ENCODE peak calls at places on chromosomes 4 and X, in eight cellular contexts. One of them, this sample, is unnamed.

GRCh38 chr4:183738081-183738673 is 79.1 kb downstream of the TRAPPC11 start:
- DNase-seq in stimulated activated naive CD8-positive, alpha-beta T cell treated with anti-CD3 and anti-CD28 coated beads, Interleukin-15, amount 100 ng/mL, for 72 hours: no peak
- DNase-seq in cardiac fibroblast: peak; percentile 77
- DNase-seq in stimulated activated CD4-positive, alpha-beta T cell treated with anti-CD3 and anti-CD28 coated beads, TNF-alpha, amount 100 ng/mL, for 1 hour: no peak
- DNase-seq in iPS DF 6.9: no peak
- DNase-seq in lung microvascular endothelial cell: peak; percentile 53
- DNase-seq in activated CD4-positive, alpha-beta T cell treated with anti-CD3 and anti-CD28 coated beads, Interleukin-2, amount 10 ng/mL, durations not matched to agents 7 days and 5 days: no peak
- DNase-seq in OCI-M1: no peak
- DNase-seq in this sample: no peak

GRCh38 chrX:72554448-72555140 is 18.0 kb downstream of the HDAC8 start:
- DNase-seq in stimulated activated naive CD8-positive, alpha-beta T cell treated with anti-CD3 and anti-CD28 coated beads, Interleukin-15, amount 100 ng/mL, for 72 hours: no peak
- DNase-seq in cardiac fibroblast: peak; percentile 49
- DNase-seq in stimulated activated CD4-positive, alpha-beta T cell treated with anti-CD3 and anti-CD28 coated beads, TNF-alpha, amount 100 ng/mL, for 1 hour: no peak
- DNase-seq in iPS DF 6.9: no peak
- DNase-seq in lung microvascular endothelial cell: no peak
- DNase-seq in activated CD4-positive, alpha-beta T cell treated with anti-CD3 and anti-CD28 coated beads, Interleukin-2, amount 10 ng/mL, durations not matched to agents 7 days and 5 days: no peak
- DNase-seq in OCI-M1: no peak
- DNase-seq in this sample: no peak

GRCh38 chr4:10659251-10659650 is 25.3 kb downstream of the CLNK start:
- DNase-seq in stimulated activated naive CD8-positive, alpha-beta T cell treated with anti-CD3 and anti-CD28 coated beads, Interleukin-15, amount 100 ng/mL, for 72 hours: no peak
- DNase-seq in cardiac fibroblast: no peak
- DNase-seq in stimulated activated CD4-positive, alpha-beta T cell treated with anti-CD3 and anti-CD28 coated beads, TNF-alpha, amount 100 ng/mL, for 1 hour: no peak
- DNase-seq in iPS DF 6.9: no peak
- DNase-seq in lung microvascular endothelial cell: no peak
- DNase-seq in activated CD4-positive, alpha-beta T cell treated with anti-CD3 and anti-CD28 coated beads, Interleukin-2, amount 10 ng/mL, durations not matched to agents 7 days and 5 days: no peak
- DNase-seq in OCI-M1: peak; percentile 65
- DNase-seq in this sample: no peak

GRCh38 chr4:170990989-170991589 is 822.1 kb upstream of the GALNTL6 start:
- DNase-seq in stimulated activated naive CD8-positive, alpha-beta T cell treated with anti-CD3 and anti-CD28 coated beads, Interleukin-15, amount 100 ng/mL, for 72 hours: no peak
- DNase-seq in cardiac fibroblast: no peak
- DNase-seq in stimulated activated CD4-positive, alpha-beta T cell treated with anti-CD3 and anti-CD28 coated beads, TNF-alpha, amount 100 ng/mL, for 1 hour: no peak
- DNase-seq in iPS DF 6.9: peak; percentile 64
- DNase-seq in lung microvascular endothelial cell: no peak
- DNase-seq in activated CD4-positive, alpha-beta T cell treated with anti-CD3 and anti-CD28 coated beads, Interleukin-2, amount 10 ng/mL, durations not matched to agents 7 days and 5 days: no peak
- DNase-seq in OCI-M1: peak; percentile 82
- DNase-seq in this sample: peak; percentile 8

GRCh38 chr4:8396762-8397406 is 43.6 kb downstream of the ACOX3 start:
- DNase-seq in stimulated activated naive CD8-positive, alpha-beta T cell treated with anti-CD3 and anti-CD28 coated beads, Interleukin-15, amount 100 ng/mL, for 72 hours: no peak
- DNase-seq in cardiac fibroblast: no peak
- DNase-seq in stimulated activated CD4-positive, alpha-beta T cell treated with anti-CD3 and anti-CD28 coated beads, TNF-alpha, amount 100 ng/mL, for 1 hour: no peak
- DNase-seq in iPS DF 6.9: no peak
- DNase-seq in lung microvascular endothelial cell: no peak
- DNase-seq in activated CD4-positive, alpha-beta T cell treated with anti-CD3 and anti-CD28 coated beads, Interleukin-2, amount 10 ng/mL, durations not matched to agents 7 days and 5 days: no peak
- DNase-seq in OCI-M1: no peak
- DNase-seq in this sample: no peak

GRCh38 chr4:905485-906214 is 26.5 kb downstream of the GAK start:
- DNase-seq in stimulated activated naive CD8-positive, alpha-beta T cell treated with anti-CD3 and anti-CD28 coated beads, Interleukin-15, amount 100 ng/mL, for 72 hours: no peak
- DNase-seq in cardiac fibroblast: no peak
- DNase-seq in stimulated activated CD4-positive, alpha-beta T cell treated with anti-CD3 and anti-CD28 coated beads, TNF-alpha, amount 100 ng/mL, for 1 hour: no peak
- DNase-seq in iPS DF 6.9: no peak
- DNase-seq in lung microvascular endothelial cell: no peak
- DNase-seq in activated CD4-positive, alpha-beta T cell treated with anti-CD3 and anti-CD28 coated beads, Interleukin-2, amount 10 ng/mL, durations not matched to agents 7 days and 5 days: no peak
- DNase-seq in OCI-M1: no peak
- DNase-seq in this sample: no peak

GRCh38 chrX:34848281-34848680 is 94.3 kb upstream of the FAM47B start:
- DNase-seq in stimulated activated naive CD8-positive, alpha-beta T cell treated with anti-CD3 and anti-CD28 coated beads, Interleukin-15, amount 100 ng/mL, for 72 hours: no peak
- DNase-seq in cardiac fibroblast: peak; percentile 62
- DNase-seq in stimulated activated CD4-positive, alpha-beta T cell treated with anti-CD3 and anti-CD28 coated beads, TNF-alpha, amount 100 ng/mL, for 1 hour: no peak
- DNase-seq in iPS DF 6.9: no peak
- DNase-seq in lung microvascular endothelial cell: no peak
- DNase-seq in activated CD4-positive, alpha-beta T cell treated with anti-CD3 and anti-CD28 coated beads, Interleukin-2, amount 10 ng/mL, durations not matched to agents 7 days and 5 days: no peak
- DNase-seq in OCI-M1: no peak
- DNase-seq in this sample: no peak

GRCh38 chrX:12771445-12772069 is 19.7 kb upstream of the PRPS2 start:
- DNase-seq in stimulated activated naive CD8-positive, alpha-beta T cell treated with anti-CD3 and anti-CD28 coated beads, Interleukin-15, amount 100 ng/mL, for 72 hours: peak; percentile 74
- DNase-seq in cardiac fibroblast: peak; percentile 66
- DNase-seq in stimulated activated CD4-positive, alpha-beta T cell treated with anti-CD3 and anti-CD28 coated beads, TNF-alpha, amount 100 ng/mL, for 1 hour: peak; percentile 24
- DNase-seq in iPS DF 6.9: peak; percentile 22
- DNase-seq in lung microvascular endothelial cell: peak; percentile 71
- DNase-seq in activated CD4-positive, alpha-beta T cell treated with anti-CD3 and anti-CD28 coated beads, Interleukin-2, amount 10 ng/mL, durations not matched to agents 7 days and 5 days: peak; percentile 76
- DNase-seq in OCI-M1: peak; percentile 83
- DNase-seq in this sample: peak; percentile 9

GRCh38 chrX:10906861-10907260 is 204.3 kb upstream of the HCCS start:
- DNase-seq in stimulated activated naive CD8-positive, alpha-beta T cell treated with anti-CD3 and anti-CD28 coated beads, Interleukin-15, amount 100 ng/mL, for 72 hours: no peak
- DNase-seq in cardiac fibroblast: peak; percentile 39
- DNase-seq in stimulated activated CD4-positive, alpha-beta T cell treated with anti-CD3 and anti-CD28 coated beads, TNF-alpha, amount 100 ng/mL, for 1 hour: no peak
- DNase-seq in iPS DF 6.9: no peak
- DNase-seq in lung microvascular endothelial cell: no peak
- DNase-seq in activated CD4-positive, alpha-beta T cell treated with anti-CD3 and anti-CD28 coated beads, Interleukin-2, amount 10 ng/mL, durations not matched to agents 7 days and 5 days: no peak
- DNase-seq in OCI-M1: no peak
- DNase-seq in this sample: no peak

GRCh38 chr4:185396724-185397402 is at the start of gene ANKRD37:
- DNase-seq in stimulated activated naive CD8-positive, alpha-beta T cell treated with anti-CD3 and anti-CD28 coated beads, Interleukin-15, amount 100 ng/mL, for 72 hours: peak; percentile 20
- DNase-seq in cardiac fibroblast: peak; percentile 52
- DNase-seq in stimulated activated CD4-positive, alpha-beta T cell treated with anti-CD3 and anti-CD28 coated beads, TNF-alpha, amount 100 ng/mL, for 1 hour: no peak
- DNase-seq in iPS DF 6.9: no peak
- DNase-seq in lung microvascular endothelial cell: peak; percentile 69
- DNase-seq in activated CD4-positive, alpha-beta T cell treated with anti-CD3 and anti-CD28 coated beads, Interleukin-2, amount 10 ng/mL, durations not matched to agents 7 days and 5 days: no peak
- DNase-seq in OCI-M1: no peak
- DNase-seq in this sample: no peak

GRCh38 chr4:149980941-149981340 is 97.3 kb upstream of the DCLK2 start:
- DNase-seq in stimulated activated naive CD8-positive, alpha-beta T cell treated with anti-CD3 and anti-CD28 coated beads, Interleukin-15, amount 100 ng/mL, for 72 hours: peak; percentile 40
- DNase-seq in cardiac fibroblast: peak; percentile 74
- DNase-seq in stimulated activated CD4-positive, alpha-beta T cell treated with anti-CD3 and anti-CD28 coated beads, TNF-alpha, amount 100 ng/mL, for 1 hour: no peak
- DNase-seq in iPS DF 6.9: peak; percentile 22
- DNase-seq in lung microvascular endothelial cell: peak; percentile 70
- DNase-seq in activated CD4-positive, alpha-beta T cell treated with anti-CD3 and anti-CD28 coated beads, Interleukin-2, amount 10 ng/mL, durations not matched to agents 7 days and 5 days: peak; percentile 63
- DNase-seq in OCI-M1: peak; percentile 78
- DNase-seq in this sample: peak; percentile 39

GRCh38 chrX:145178268-145178667 is 69.0 kb upstream of the SPANXN1 start:
- DNase-seq in stimulated activated naive CD8-positive, alpha-beta T cell treated with anti-CD3 and anti-CD28 coated beads, Interleukin-15, amount 100 ng/mL, for 72 hours: no peak
- DNase-seq in cardiac fibroblast: no peak
- DNase-seq in stimulated activated CD4-positive, alpha-beta T cell treated with anti-CD3 and anti-CD28 coated beads, TNF-alpha, amount 100 ng/mL, for 1 hour: no peak
- DNase-seq in iPS DF 6.9: no peak
- DNase-seq in lung microvascular endothelial cell: no peak
- DNase-seq in activated CD4-positive, alpha-beta T cell treated with anti-CD3 and anti-CD28 coated beads, Interleukin-2, amount 10 ng/mL, durations not matched to agents 7 days and 5 days: no peak
- DNase-seq in OCI-M1: peak; percentile 1
- DNase-seq in this sample: no peak

GRCh38 chrX:38052096-38052495 is 45.7 kb downstream of the SYTL5 start:
- DNase-seq in stimulated activated naive CD8-positive, alpha-beta T cell treated with anti-CD3 and anti-CD28 coated beads, Interleukin-15, amount 100 ng/mL, for 72 hours: no peak
- DNase-seq in cardiac fibroblast: peak; percentile 93
- DNase-seq in stimulated activated CD4-positive, alpha-beta T cell treated with anti-CD3 and anti-CD28 coated beads, TNF-alpha, amount 100 ng/mL, for 1 hour: no peak
- DNase-seq in iPS DF 6.9: no peak
- DNase-seq in lung microvascular endothelial cell: no peak
- DNase-seq in activated CD4-positive, alpha-beta T cell treated with anti-CD3 and anti-CD28 coated beads, Interleukin-2, amount 10 ng/mL, durations not matched to agents 7 days and 5 days: no peak
- DNase-seq in OCI-M1: peak; percentile 4
- DNase-seq in this sample: no peak

GRCh38 chrX:113962338-113962737 is 621.5 kb upstream of the HTR2C start:
- DNase-seq in stimulated activated naive CD8-positive, alpha-beta T cell treated with anti-CD3 and anti-CD28 coated beads, Interleukin-15, amount 100 ng/mL, for 72 hours: no peak
- DNase-seq in cardiac fibroblast: no peak
- DNase-seq in stimulated activated CD4-positive, alpha-beta T cell treated with anti-CD3 and anti-CD28 coated beads, TNF-alpha, amount 100 ng/mL, for 1 hour: no peak
- DNase-seq in iPS DF 6.9: no peak
- DNase-seq in lung microvascular endothelial cell: no peak
- DNase-seq in activated CD4-positive, alpha-beta T cell treated with anti-CD3 and anti-CD28 coated beads, Interleukin-2, amount 10 ng/mL, durations not matched to agents 7 days and 5 days: no peak
- DNase-seq in OCI-M1: peak; percentile 87
- DNase-seq in this sample: no peak

GRCh38 chr4:11842620-11843263 is 414.0 kb upstream of the HS3ST1 start:
- DNase-seq in stimulated activated naive CD8-positive, alpha-beta T cell treated with anti-CD3 and anti-CD28 coated beads, Interleukin-15, amount 100 ng/mL, for 72 hours: no peak
- DNase-seq in cardiac fibroblast: no peak
- DNase-seq in stimulated activated CD4-positive, alpha-beta T cell treated with anti-CD3 and anti-CD28 coated beads, TNF-alpha, amount 100 ng/mL, for 1 hour: no peak
- DNase-seq in iPS DF 6.9: no peak
- DNase-seq in lung microvascular endothelial cell: peak; percentile 5
- DNase-seq in activated CD4-positive, alpha-beta T cell treated with anti-CD3 and anti-CD28 coated beads, Interleukin-2, amount 10 ng/mL, durations not matched to agents 7 days and 5 days: no peak
- DNase-seq in OCI-M1: no peak
- DNase-seq in this sample: no peak

GRCh38 chr4:39044947-39045734 is 12.9 kb upstream of the TMEM156 start:
- DNase-seq in stimulated activated naive CD8-positive, alpha-beta T cell treated with anti-CD3 and anti-CD28 coated beads, Interleukin-15, amount 100 ng/mL, for 72 hours: no peak
- DNase-seq in cardiac fibroblast: no peak
- DNase-seq in stimulated activated CD4-positive, alpha-beta T cell treated with anti-CD3 and anti-CD28 coated beads, TNF-alpha, amount 100 ng/mL, for 1 hour: no peak
- DNase-seq in iPS DF 6.9: no peak
- DNase-seq in lung microvascular endothelial cell: peak; percentile 56
- DNase-seq in activated CD4-positive, alpha-beta T cell treated with anti-CD3 and anti-CD28 coated beads, Interleukin-2, amount 10 ng/mL, durations not matched to agents 7 days and 5 days: peak; percentile 44
- DNase-seq in OCI-M1: peak; percentile 69
- DNase-seq in this sample: no peak

GRCh38 chr4:82798168-82799005 is at the start of gene SCD5:
- DNase-seq in stimulated activated naive CD8-positive, alpha-beta T cell treated with anti-CD3 and anti-CD28 coated beads, Interleukin-15, amount 100 ng/mL, for 72 hours: peak; percentile 62
- DNase-seq in cardiac fibroblast: peak; percentile 78
- DNase-seq in stimulated activated CD4-positive, alpha-beta T cell treated with anti-CD3 and anti-CD28 coated beads, TNF-alpha, amount 100 ng/mL, for 1 hour: no peak
- DNase-seq in iPS DF 6.9: no peak
- DNase-seq in lung microvascular endothelial cell: peak; percentile 55
- DNase-seq in activated CD4-positive, alpha-beta T cell treated with anti-CD3 and anti-CD28 coated beads, Interleukin-2, amount 10 ng/mL, durations not matched to agents 7 days and 5 days: peak; percentile 57
- DNase-seq in OCI-M1: peak; percentile 15
- DNase-seq in this sample: peak; percentile 50

This sample was measured in NCI-H1694.